ENCODE peak calls at places on chromosomes 16 and 17, in nine cellular contexts. B is HEK293T, P is stomach, X is head of caudate nucleus, F is germinal center, Q is tibial nerve, H is Right ventricle myocardium superior, E is H4, M is left lung. N is an unnamed sample.

GRCh38 chr17:14298221-14298994 is 2.5 kb upstream of the HS3ST3B1 start:
- DNase-seq in E (no peak), Q (no peak), P (no peak), M (no peak), X (no peak), H (no peak), B (no peak), F (no peak), N (no peak)

GRCh38 chr16:67548265-67549126 is 13.8 kb upstream of the CTCF start:
- DNase-seq in Q (no peak), B (no peak), X (no peak), P (no peak), E (no peak), H (no peak), M (peak), F (peak), N (no peak)

GRCh38 chr17:36723459-36723858 is 122.1 kb downstream of the MRM1 start:
- DNase-seq in X (no peak), H (no peak), F (no peak), B (no peak), Q (no peak), M (no peak), P (no peak), E (no peak), N (no peak)

GRCh38 chr17:71585540-71585939 is 535.3 kb upstream of the SOX9 start:
- DNase-seq in X (no peak), B (no peak), Q (no peak), H (no peak), E (no peak), P (no peak), M (no peak), F (no peak), N (no peak)

GRCh38 chr16:4498546-4499195 is 22.5 kb downstream of the HMOX2 start:
- DNase-seq in X (no peak), M (no peak), E (no peak), F (no peak), B (no peak), Q (no peak), P (no peak), H (no peak), N (no peak)

GRCh38 chr16:81610144-81610842 is 165.7 kb downstream of the CMIP start:
- DNase-seq in H (peak), P (peak), E (no peak), B (no peak), X (peak), Q (peak), M (peak), F (no peak), N (no peak)

GRCh38 chr16:52993179-52993578 is 59.5 kb downstream of the CHD9NB start:
- DNase-seq in M (no peak), X (no peak), Q (no peak), B (no peak), P (no peak), F (no peak), E (no peak), H (no peak), N (no peak)

GRCh38 chr17:72463287-72464102 is 342.7 kb downstream of the SOX9 start:
- DNase-seq in P (peak), F (no peak), Q (no peak), X (no peak), H (no peak), M (no peak), B (no peak), E (no peak), N (peak)

GRCh38 chr16:58124601-58124915 is 4.6 kb downstream of the CFAP20 start:
- DNase-seq in B (no peak), X (no peak), E (no peak), F (no peak), P (no peak), M (no peak), H (no peak), Q (no peak), N (no peak)

GRCh38 chr17:77741109-77741508 is 217.4 kb upstream of the TNRC6C start:
- DNase-seq in E (no peak), B (no peak), H (no peak), X (no peak), M (peak), P (no peak), Q (no peak), F (peak), N (no peak)

GRCh38 chr17:14080847-14081251 is 11.5 kb downstream of the COX10 start:
- DNase-seq in B (peak), H (no peak), F (no peak), X (no peak), P (no peak), Q (no peak), M (no peak), E (no peak), N (no peak)

GRCh38 chr17:17029938-17030337 is 12.3 kb upstream of the MPRIP start:
- DNase-seq in Q (no peak), M (no peak), X (no peak), E (no peak), F (no peak), B (no peak), H (no peak), P (no peak), N (no peak)

GRCh38 chr17:28725166-28725659 is 820 bp downstream of the TLCD1 start:
- DNase-seq in F (no peak), H (peak), B (no peak), P (no peak), M (no peak), Q (no peak), X (no peak), E (peak), N (no peak)

GRCh38 chr17:74325743-74326379 is at the start of gene KIF19:
- DNase-seq in Q (no peak), B (no peak), F (peak), M (no peak), X (peak), H (peak), E (no peak), P (peak), N (peak)

GRCh38 chr17:15332338-15332737 is 9.1 kb downstream of the TEKT3 start:
- DNase-seq in F (no peak), X (no peak), Q (no peak), M (no peak), P (no peak), E (no peak), B (no peak), H (no peak), N (no peak)

GRCh38 chr16:74591914-74592650 is 14.8 kb downstream of the GLG1 start:
- DNase-seq in M (no peak), B (no peak), Q (no peak), X (no peak), H (no peak), F (no peak), P (no peak), E (no peak), N (peak)

GRCh38 chr17:10352866-10353265 is 19.9 kb downstream of the MYH13 start:
- DNase-seq in H (no peak), F (no peak), E (no peak), M (no peak), X (no peak), P (no peak), B (no peak), Q (no peak), N (no peak)

GRCh38 chr17:66437466-66438026 is 135.1 kb downstream of the PRKCA start:
- DNase-seq in X (no peak), Q (no peak), E (no peak), P (no peak), F (no peak), M (no peak), H (no peak), B (no peak), N (no peak)

GRCh38 chr17:61450641-61451537 is 1.3 kb upstream of the TBX4 start:
- DNase-seq in P (no peak), X (no peak), Q (no peak), M (no peak), E (no peak), B (no peak), F (no peak), H (no peak), N (no peak)